ENCODE peak calls at places on chromosome X, in eight cellular contexts. N is foreskin melanocyte; U is HT-29; T is smooth muscle cell of the brain vasculature; Q is choroid plexus epithelial cell; C is GM20000; Y is A172; H is CD4-positive, alpha-beta T cell. X is an unnamed sample.

GRCh38 chrX:39688576-39689373 is 409.0 kb downstream of the BCOR start:
- DNase-seq in N (no peak), U (peak), T (no peak), Q (no peak), C (peak), Y (peak), H (no peak), X (peak)

GRCh38 chrX:70476934-70477733 is 32.5 kb downstream of the DLG3 start:
- DNase-seq in N (no peak), U (peak), T (no peak), Q (peak), C (no peak), Y (peak), H (no peak), X (peak)

GRCh38 chrX:19658030-19658429 is 142.7 kb upstream of the MAP3K15 start:
- DNase-seq in N (no peak), U (no peak), T (no peak), Q (no peak), C (no peak), Y (peak), H (no peak), X (no peak)

GRCh38 chrX:107324493-107325310 is 118.3 kb downstream of the DNAAF6 start:
- DNase-seq in N (peak), U (peak), T (no peak), Q (peak), C (no peak), Y (no peak), H (no peak), X (peak)

GRCh38 chrX:10620121-10620699 is at the start of gene MID1:
- DNase-seq in N (no peak), U (no peak), T (no peak), Q (peak), C (peak), Y (peak), H (no peak), X (peak)

GRCh38 chrX:22041931-22042530 is 9.9 kb downstream of the PHEX start:
- DNase-seq in N (no peak), U (no peak), T (no peak), Q (no peak), C (no peak), Y (no peak), H (no peak), X (no peak)

GRCh38 chrX:7347465-7347864 is 199.5 kb upstream of the PUDP start:
- DNase-seq in N (no peak), U (no peak), T (no peak), Q (no peak), C (no peak), Y (no peak), H (no peak), X (no peak)

GRCh38 chrX:21658152-21658737 is at the start of gene KLHL34:
- DNase-seq in N (no peak), U (no peak), T (no peak), Q (no peak), C (peak), Y (no peak), H (no peak), X (no peak)

GRCh38 chrX:136622568-136622967 is 25.4 kb upstream of the CD40LG start:
- DNase-seq in N (no peak), U (no peak), T (no peak), Q (no peak), C (no peak), Y (no peak), H (no peak), X (no peak)

GRCh38 chrX:138885886-138886285 is 174.4 kb upstream of the FGF13 start:
- DNase-seq in N (no peak), U (no peak), T (no peak), Q (peak), C (no peak), Y (peak), H (no peak), X (peak)

GRCh38 chrX:13469963-13470679 is 99.3 kb upstream of the EGFL6 start:
- DNase-seq in N (peak), U (no peak), T (no peak), Q (no peak), C (no peak), Y (peak), H (no peak), X (no peak)

GRCh38 chrX:40012800-40013682 is 84.7 kb downstream of the BCOR start:
- DNase-seq in N (peak), U (peak), T (no peak), Q (peak), C (peak), Y (no peak), H (no peak), X (peak)

GRCh38 chrX:124338733-124339514 is 6.5 kb downstream of the TEX13D start:
- DNase-seq in N (no peak), U (no peak), T (no peak), Q (no peak), C (no peak), Y (no peak), H (no peak), X (no peak)

GRCh38 chrX:82125103-82125502 is 923.2 kb downstream of the SH3BGRL start:
- DNase-seq in N (no peak), U (no peak), T (no peak), Q (no peak), C (no peak), Y (no peak), H (no peak), X (no peak)

GRCh38 chrX:103063918-103064434 is at the start of gene BEX1:
- DNase-seq in N (no peak), U (no peak), T (no peak), Q (peak), C (no peak), Y (peak), H (no peak), X (peak)

GRCh38 chrX:120311632-120312000 is 355 bp upstream of the TMEM255A start:
- DNase-seq in N (no peak), U (no peak), T (no peak), Q (no peak), C (no peak), Y (no peak), H (no peak), X (peak)

GRCh38 chrX:119502727-119503483 is 34.7 kb downstream of the SLC25A5 start:
- DNase-seq in N (peak), U (peak), T (no peak), Q (peak), C (no peak), Y (peak), H (peak), X (peak)

GRCh38 chrX:39911278-39911897 is 186.4 kb downstream of the BCOR start:
- DNase-seq in N (no peak), U (no peak), T (no peak), Q (no peak), C (no peak), Y (no peak), H (no peak), X (no peak)

GRCh38 chrX:151419748-151420147 is 22.7 kb downstream of the VMA21 start:
- DNase-seq in N (no peak), U (no peak), T (no peak), Q (peak), C (no peak), Y (no peak), H (no peak), X (no peak)